ENCODE peak calls at places on chromosomes 6 and 20, in seven cellular contexts. D is pons; H is NCI-H524; S is lung microvascular endothelial cell; N is cardiac muscle cell; M is effector memory CD4-positive, alpha-beta T cell; J is KG1. R is an unnamed sample.

GRCh38 chr6:13268914-13269532 is 59.3 kb downstream of the TBC1D7 start:
- DNase-seq in J (no peak), M (no peak), D (no peak), H (no peak), N (peak), S (peak), R (no peak)

GRCh38 chr20:20195011-20195705 is 142.8 kb downstream of the CFAP61 start:
- DNase-seq in S (no peak), J (no peak), H (peak), D (no peak), N (no peak), M (no peak), R (no peak)

GRCh38 chr20:11377761-11378160 is 539.9 kb upstream of the BTBD3 start:
- DNase-seq in N (no peak), J (no peak), M (no peak), D (no peak), H (no peak), S (no peak), R (no peak)

GRCh38 chr6:53520320-53520928 is 24.5 kb downstream of the GCLC start:
- DNase-seq in M (no peak), H (no peak), J (no peak), S (no peak), D (no peak), N (no peak), R (no peak)

GRCh38 chr6:154373971-154374370 is 17.4 kb upstream of the IPCEF1 start:
- DNase-seq in J (no peak), M (no peak), D (no peak), H (no peak), S (no peak), N (no peak), R (no peak)

GRCh38 chr20:16158976-16159286 is 414.3 kb downstream of the KIF16B start:
- DNase-seq in S (no peak), D (no peak), H (no peak), M (no peak), N (no peak), J (no peak), R (no peak)

GRCh38 chr20:21640556-21640955 is 64.9 kb upstream of the PAX1 start:
- DNase-seq in N (no peak), J (no peak), S (no peak), D (no peak), M (no peak), H (peak), R (no peak)

GRCh38 chr6:134253681-134254080 is 64.2 kb downstream of the SGK1 start:
- DNase-seq in N (peak), H (no peak), M (no peak), D (peak), S (no peak), J (no peak), R (peak)

GRCh38 chr6:92586236-92586977 is 833.0 kb downstream of the EPHA7 start:
- DNase-seq in N (no peak), J (no peak), H (no peak), M (no peak), D (peak), S (no peak), R (no peak)

GRCh38 chr20:34850969-34851368 is 21.7 kb downstream of the GGT7 start:
- DNase-seq in H (no peak), M (no peak), S (no peak), D (no peak), J (no peak), N (no peak), R (no peak)

GRCh38 chr20:10419550-10420133 is 14.4 kb downstream of the MKKS start:
- DNase-seq in S (peak), N (no peak), D (no peak), J (no peak), H (no peak), M (no peak), R (no peak)

GRCh38 chr6:6742535-6742934 is 154.0 kb downstream of the LY86 start:
- DNase-seq in H (no peak), M (no peak), N (no peak), D (no peak), S (no peak), J (no peak), R (no peak)

GRCh38 chr6:127117979-127118504 is 429 bp upstream of the RSPO3 start:
- DNase-seq in M (no peak), S (peak), D (no peak), N (no peak), H (no peak), J (no peak), R (no peak)